ENCODE peak calls at places on chromosomes 4 and X, in five cellular contexts. Q is stimulated activated CD4-positive, alpha-beta T cell treated with anti-CD3 and anti-CD28 coated beads, TNF-alpha, amount 100 ng/mL, for 48 hours; E is heart left ventricle; M is CD4-positive, alpha-beta memory T cell; A is suprapubic skin. R is an unnamed sample.

GRCh38 chr4:126790633-126791032 is 842.1 kb upstream of the INTU start:
- DNase-seq in Q (no peak), E (no peak), M (no peak), A (no peak), R (no peak)

GRCh38 chr4:8323947-8324555 is 54.5 kb downstream of the HTRA3 start:
- DNase-seq in Q (no peak), E (peak), M (no peak), A (no peak), R (no peak)

GRCh38 chrX:117989512-117989911 is 127.1 kb downstream of the KLHL13 start:
- DNase-seq in Q (no peak), E (no peak), M (no peak), A (no peak), R (no peak)

GRCh38 chr4:111943796-111944203 is 201.5 kb upstream of the FAM241A start:
- DNase-seq in Q (no peak), E (no peak), M (no peak), A (no peak), R (no peak)

GRCh38 chr4:30536231-30536630 is 183.9 kb upstream of the PCDH7 start:
- DNase-seq in Q (no peak), E (no peak), M (no peak), A (no peak), R (no peak)

GRCh38 chr4:83231620-83232056 is 53.0 kb downstream of the COQ2 start:
- DNase-seq in Q (no peak), E (no peak), M (no peak), A (no peak), R (no peak)

GRCh38 chr4:85595796-85596559 is 121.0 kb downstream of the ARHGAP24 start:
- DNase-seq in Q (no peak), E (no peak), M (no peak), A (no peak), R (no peak)

GRCh38 chrX:5958523-5958922 is 270.1 kb downstream of the NLGN4X start:
- DNase-seq in Q (no peak), E (no peak), M (no peak), A (no peak), R (no peak)

GRCh38 chrX:47500541-47500940 is 17.5 kb upstream of the ZNF41 start:
- DNase-seq in Q (no peak), E (no peak), M (no peak), A (no peak), R (no peak)

GRCh38 chr4:61740950-61741638 is 541.0 kb downstream of the ADGRL3 start:
- DNase-seq in Q (no peak), E (peak), M (no peak), A (no peak), R (no peak)

GRCh38 chrX:31320740-31321139 is 248.9 kb upstream of the FTHL17 start:
- DNase-seq in Q (no peak), E (no peak), M (no peak), A (no peak), R (no peak)

GRCh38 chr4:45385306-45385705 is 659.0 kb upstream of the GNPDA2 start:
- DNase-seq in Q (no peak), E (no peak), M (no peak), A (no peak), R (no peak)

GRCh38 chr4:183905593-183906485 is 732 bp downstream of the STOX2 start:
- DNase-seq in Q (no peak), E (peak), M (no peak), A (no peak), R (no peak)

GRCh38 chr4:163527172-163527571 is 32.7 kb downstream of the TMA16 start:
- DNase-seq in Q (no peak), E (no peak), M (no peak), A (no peak), R (no peak)

GRCh38 chr4:113293043-113293560 is 243.6 kb downstream of the ANK2 start:
- DNase-seq in Q (no peak), E (no peak), M (no peak), A (no peak), R (no peak)

GRCh38 chr4:43325220-43325967 is 432.9 kb downstream of the GRXCR1 start:
- DNase-seq in Q (no peak), E (no peak), M (no peak), A (no peak), R (no peak)

GRCh38 chr4:43132010-43132582 is 239.6 kb downstream of the GRXCR1 start:
- DNase-seq in Q (peak), E (peak), M (no peak), A (no peak), R (no peak)

GRCh38 chr4:54539500-54540029 is 118.2 kb upstream of the KIT start:
- DNase-seq in Q (no peak), E (peak), M (no peak), A (peak), R (no peak)

GRCh38 chr4:141078871-141079270 is 54.4 kb downstream of the RNF150 start:
- DNase-seq in Q (no peak), E (no peak), M (no peak), A (no peak), R (no peak)

GRCh38 chr4:188658958-188659522 is 519.8 kb downstream of the TRIML1 start:
- DNase-seq in Q (no peak), E (no peak), M (no peak), A (no peak), R (no peak)

GRCh38 chrX:50903387-50904027 is 7.0 kb upstream of the BMP15 start:
- DNase-seq in Q (no peak), E (peak), M (no peak), A (no peak), R (no peak)

GRCh38 chr4:73593631-73594241 is 26.5 kb downstream of the RASSF6 start:
- DNase-seq in Q (no peak), E (no peak), M (no peak), A (no peak), R (no peak)

GRCh38 chr4:89837385-89837995 is 529 bp upstream of the SNCA start:
- DNase-seq in Q (no peak), E (peak), M (peak), A (no peak), R (no peak)

GRCh38 chr4:54227261-54228063 is 1.6 kb upstream of the PDGFRA start:
- DNase-seq in Q (no peak), E (no peak), M (no peak), A (peak), R (no peak)

GRCh38 chrX:54495814-54496516 is at the start of gene FGD1:
- DNase-seq in Q (peak), E (peak), M (peak), A (peak), R (peak)

GRCh38 chr4:3017504-3017903 is 54.1 kb downstream of the GRK4 start:
- DNase-seq in Q (no peak), E (no peak), M (no peak), A (no peak), R (no peak)

GRCh38 chrX:20374450-20374849 is 107.7 kb upstream of the RPS6KA3 start:
- DNase-seq in Q (no peak), E (no peak), M (no peak), A (no peak), R (no peak)

GRCh38 chr4:70958681-70959080 is 34.8 kb upstream of the DCK start:
- DNase-seq in Q (no peak), E (no peak), M (no peak), A (no peak), R (no peak)

GRCh38 chrX:65572971-65573370 is 38.4 kb upstream of the LAS1L start:
- DNase-seq in Q (no peak), E (no peak), M (no peak), A (no peak), R (no peak)

GRCh38 chrX:49071877-49072711 is 1.7 kb downstream of the PRAF2 start:
- DNase-seq in Q (no peak), E (peak), M (no peak), A (peak), R (no peak)

GRCh38 chr4:86935499-86935832 is 655 bp downstream of the AFF1 start:
- DNase-seq in Q (peak), E (peak), M (no peak), A (peak), R (peak)

GRCh38 chrX:101009086-101009485 is 39.6 kb downstream of the ARL13A start:
- DNase-seq in Q (no peak), E (no peak), M (no peak), A (no peak), R (no peak)